ENCODE peak calls at places on chromosomes 1 and 21, in ten cellular contexts. F is colonic mucosa, Y is fibroblast of lung, H is endothelial cell, A is B cell, T is K562, V is fibroblast of the aortic adventitia, N is mucosa of descending colon, L is HFFc6, B is choroid plexus epithelial cell. J is an unnamed sample.

GRCh38 chr1:51044199-51044598 is 57.8 kb upstream of the C1orf185 start:
- DNase-seq in F (no peak), Y (no peak), H (no peak), A (no peak), T (no peak), V (no peak), N (no peak), L (no peak), B (no peak), J (no peak)

GRCh38 chr1:198623920-198624647 is 14.8 kb upstream of the PTPRC start:
- DNase-seq in F (no peak), Y (peak), H (no peak), A (no peak), T (no peak), V (peak), N (no peak), L (peak), B (peak), J (no peak)

GRCh38 chr21:37717534-37717933 is 198.7 kb downstream of the KCNJ6 start:
- DNase-seq in F (no peak), Y (no peak), H (no peak), A (no peak), T (peak), V (no peak), N (no peak), L (no peak), B (no peak), J (no peak)

GRCh38 chr1:84585803-84586202 is 11.6 kb upstream of the CTBS start:
- DNase-seq in F (no peak), Y (no peak), H (no peak), A (no peak), T (no peak), V (no peak), N (no peak), L (no peak), B (no peak), J (no peak)

GRCh38 chr21:15210235-15210678 is 145.5 kb upstream of the NRIP1 start:
- DNase-seq in F (no peak), Y (no peak), H (no peak), A (no peak), T (peak), V (peak), N (no peak), L (no peak), B (peak), J (no peak)

GRCh38 chr1:91827094-91828006 is 58.6 kb downstream of the TGFBR3 start:
- DNase-seq in F (peak), Y (no peak), H (no peak), A (no peak), T (no peak), V (no peak), N (peak), L (no peak), B (no peak), J (no peak)

GRCh38 chr21:32592929-32593502 is 7.7 kb upstream of the TCP10L start:
- DNase-seq in F (no peak), Y (no peak), H (no peak), A (no peak), T (no peak), V (no peak), N (no peak), L (no peak), B (no peak), J (no peak)

GRCh38 chr21:45326169-45326833 is 38.6 kb upstream of the POFUT2 start:
- DNase-seq in F (no peak), Y (no peak), H (no peak), A (no peak), T (no peak), V (no peak), N (no peak), L (peak), B (no peak), J (no peak)

GRCh38 chr1:21499283-21499945 is 9.8 kb upstream of the ALPL start:
- DNase-seq in F (no peak), Y (peak), H (no peak), A (no peak), T (no peak), V (peak), N (no peak), L (no peak), B (peak), J (no peak)

GRCh38 chr1:57492846-57493245 is 69.0 kb upstream of the DAB1 start:
- DNase-seq in F (no peak), Y (no peak), H (no peak), A (no peak), T (no peak), V (no peak), N (no peak), L (no peak), B (no peak), J (no peak)

GRCh38 chr1:59549903-59550302 is 253.0 kb downstream of the FGGY start:
- DNase-seq in F (no peak), Y (no peak), H (no peak), A (no peak), T (no peak), V (peak), N (no peak), L (peak), B (peak), J (no peak)

GRCh38 chr1:77976433-77977076 is 2.3 kb downstream of the FUBP1 start:
- DNase-seq in F (no peak), Y (no peak), H (no peak), A (no peak), T (peak), V (no peak), N (no peak), L (no peak), B (no peak), J (no peak)

GRCh38 chr1:182069028-182069466 is 7.5 kb upstream of the ZNF648 start:
- DNase-seq in F (peak), Y (no peak), H (peak), A (no peak), T (peak), V (peak), N (peak), L (peak), B (peak), J (peak)

GRCh38 chr1:17946434-17946833 is 161.2 kb upstream of the IGSF21 start:
- DNase-seq in F (no peak), Y (no peak), H (no peak), A (no peak), T (no peak), V (no peak), N (no peak), L (no peak), B (no peak), J (no peak)

GRCh38 chr1:27960762-27961645 is 1.2 kb downstream of the XKR8 start:
- DNase-seq in F (no peak), Y (no peak), H (no peak), A (no peak), T (no peak), V (no peak), N (no peak), L (peak), B (peak), J (no peak)

GRCh38 chr1:119711804-119712341 is at the start of gene PHGDH:
- DNase-seq in F (peak), Y (peak), H (peak), A (peak), T (peak), V (peak), N (peak), L (peak), B (peak), J (peak)

GRCh38 chr1:7358346-7358745 is 412.8 kb upstream of the VAMP3 start:
- DNase-seq in F (no peak), Y (no peak), H (no peak), A (no peak), T (no peak), V (no peak), N (no peak), L (no peak), B (no peak), J (no peak)

GRCh38 chr1:27122652-27123051 is 32.3 kb downstream of the SLC9A1 start:
- DNase-seq in F (peak), Y (peak), H (no peak), A (no peak), T (peak), V (peak), N (peak), L (peak), B (peak), J (no peak)

GRCh38 chr1:175904808-175905207 is 161.4 kb upstream of the TNR start:
- DNase-seq in F (no peak), Y (no peak), H (no peak), A (no peak), T (no peak), V (no peak), N (no peak), L (no peak), B (no peak), J (no peak)

GRCh38 chr1:30232288-30232899 is 491.0 kb downstream of the MATN1 start:
- DNase-seq in F (peak), Y (no peak), H (peak), A (no peak), T (peak), V (no peak), N (no peak), L (no peak), B (no peak), J (peak)

GRCh38 chr1:160837558-160838205 is 25.0 kb downstream of the CD244 start:
- DNase-seq in F (no peak), Y (peak), H (no peak), A (peak), T (peak), V (no peak), N (peak), L (peak), B (no peak), J (peak)

GRCh38 chr1:115114308-115114707 is 25.0 kb upstream of the TSPAN2 start:
- DNase-seq in F (no peak), Y (peak), H (no peak), A (no peak), T (no peak), V (peak), N (no peak), L (no peak), B (peak), J (no peak)

GRCh38 chr1:202107321-202107761 is 15.4 kb upstream of the GPR37L1 start:
- DNase-seq in F (peak), Y (no peak), H (no peak), A (no peak), T (no peak), V (no peak), N (peak), L (no peak), B (no peak), J (no peak)

GRCh38 chr1:167533851-167534300 is 15.5 kb upstream of the CD247 start:
- DNase-seq in F (peak), Y (peak), H (peak), A (peak), T (peak), V (peak), N (no peak), L (peak), B (peak), J (peak)

GRCh38 chr1:212635141-212635601 is 26.6 kb downstream of the ATF3 start:
- DNase-seq in F (no peak), Y (peak), H (no peak), A (peak), T (no peak), V (peak), N (no peak), L (no peak), B (peak), J (peak)

GRCh38 chr1:169892176-169892818 is 1.4 kb downstream of the SCYL3 start:
- DNase-seq in F (no peak), Y (no peak), H (no peak), A (no peak), T (no peak), V (no peak), N (no peak), L (no peak), B (no peak), J (no peak)

GRCh38 chr1:11515403-11516300 is 36.7 kb downstream of the DISP3 start:
- DNase-seq in F (no peak), Y (no peak), H (no peak), A (no peak), T (no peak), V (no peak), N (no peak), L (no peak), B (no peak), J (no peak)

GRCh38 chr1:195717651-195718050 is 890.6 kb downstream of the KCNT2 start:
- DNase-seq in F (no peak), Y (peak), H (no peak), A (no peak), T (no peak), V (peak), N (no peak), L (peak), B (peak), J (no peak)

GRCh38 chr1:31751822-31752241 is 12.3 kb downstream of the ADGRB2 start:
- DNase-seq in F (no peak), Y (no peak), H (no peak), A (no peak), T (no peak), V (no peak), N (no peak), L (no peak), B (no peak), J (no peak)

GRCh38 chr1:223207293-223208066 is 64.4 kb upstream of the TLR5 start:
- DNase-seq in F (no peak), Y (peak), H (no peak), A (no peak), T (no peak), V (no peak), N (no peak), L (no peak), B (peak), J (no peak)

GRCh38 chr1:14769486-14770274 is 171.2 kb downstream of the KAZN start:
- DNase-seq in F (no peak), Y (no peak), H (no peak), A (no peak), T (no peak), V (no peak), N (no peak), L (no peak), B (no peak), J (no peak)

GRCh38 chr1:230936475-230936874 is 42.2 kb downstream of the TTC13 start:
- DNase-seq in F (no peak), Y (no peak), H (no peak), A (no peak), T (no peak), V (no peak), N (no peak), L (no peak), B (no peak), J (no peak)

GRCh38 chr1:246775531-246776385 is 51.5 kb downstream of the SCCPDH start:
- DNase-seq in F (no peak), Y (no peak), H (no peak), A (no peak), T (no peak), V (no peak), N (no peak), L (no peak), B (no peak), J (no peak)
- TF ChIP-seq CTCF in F (no peak), Y (no peak), H (no peak), A (no peak), T (no peak), V (no peak), N (no peak), L (no peak), B (no peak), J (no peak)

GRCh38 chr1:87598429-87598828 is 269.7 kb downstream of the LMO4 start:
- DNase-seq in F (no peak), Y (no peak), H (peak), A (no peak), T (peak), V (no peak), N (no peak), L (no peak), B (peak), J (no peak)
- TF ChIP-seq CTCF in F (no peak), Y (no peak), H (no peak), A (no peak), T (peak), V (no peak), N (no peak), L (no peak), B (peak), J (no peak)

GRCh38 chr1:8858888-8859706 is 19.4 kb downstream of the ENO1 start:
- DNase-seq in F (peak), Y (peak), H (peak), A (peak), T (peak), V (peak), N (no peak), L (peak), B (peak), J (peak)
- TF ChIP-seq CTCF in F (peak), Y (peak), H (peak), A (peak), T (peak), V (peak), N (no peak), L (peak), B (peak), J (peak)

GRCh38 chr1:2311184-2312032 is 79.9 kb downstream of the MORN1 start:
- DNase-seq in F (peak), Y (peak), H (peak), A (peak), T (peak), V (peak), N (no peak), L (peak), B (peak), J (peak)
- TF ChIP-seq CTCF in F (peak), Y (peak), H (peak), A (peak), T (peak), V (peak), N (no peak), L (peak), B (peak), J (no peak)

DNA sequence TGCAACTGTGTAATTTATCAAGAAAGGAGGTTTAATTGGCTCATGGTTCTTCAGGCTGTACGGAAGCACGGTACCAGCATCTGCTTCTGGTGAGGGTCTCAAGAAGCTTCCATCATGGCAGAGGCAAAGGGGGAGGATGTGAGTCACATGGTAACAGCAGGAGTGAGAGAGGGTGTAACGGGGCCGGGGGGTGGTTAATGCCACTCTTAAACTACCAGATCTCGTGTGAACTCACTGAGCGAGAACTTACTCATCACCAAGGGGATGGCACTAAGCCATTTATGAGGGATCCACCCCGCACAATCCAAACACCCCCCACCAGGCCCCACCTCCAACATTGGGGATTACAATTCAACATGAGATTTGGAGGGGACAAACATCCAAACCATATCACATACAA is 21.0 kb upstream of the IFFO2 start:
- DNase-seq in F (no peak), Y (no peak), H (no peak), A (no peak), T (no peak), V (no peak), N (no peak), L (no peak), B (no peak), J (no peak)
- TF ChIP-seq CTCF in F (no peak), Y (no peak), H (no peak), A (no peak), T (no peak), V (no peak), N (no peak), L (no peak), B (no peak), J (no peak)

GRCh38 chr21:43211085-43212071 is 42.6 kb downstream of the CRYAA start:
- DNase-seq in F (peak), Y (peak), H (no peak), A (no peak), T (no peak), V (peak), N (peak), L (no peak), B (no peak), J (no peak)
- TF ChIP-seq CTCF in F (peak), Y (no peak), H (no peak), A (no peak), T (no peak), V (peak), N (no peak), L (peak), B (peak), J (no peak)

GRCh38 chr21:44013380-44014088 is 1.4 kb downstream of the TRAPPC10 start:
- DNase-seq in F (peak), Y (no peak), H (peak), A (peak), T (peak), V (peak), N (no peak), L (no peak), B (peak), J (peak)
- TF ChIP-seq CTCF in F (no peak), Y (no peak), H (no peak), A (no peak), T (peak), V (no peak), N (no peak), L (no peak), B (peak), J (peak)

GRCh38 chr1:97919568-97920261 is 1.1 kb downstream of the DPYD start:
- DNase-seq in F (no peak), Y (peak), H (no peak), A (no peak), T (no peak), V (peak), N (no peak), L (no peak), B (peak), J (peak)
- TF ChIP-seq CTCF in F (no peak), Y (no peak), H (no peak), A (no peak), T (no peak), V (no peak), N (no peak), L (no peak), B (no peak), J (no peak)

GRCh38 chr1:23693599-23693998 is 2.0 kb downstream of the RPL11 start:
- DNase-seq in F (no peak), Y (no peak), H (no peak), A (no peak), T (no peak), V (no peak), N (no peak), L (no peak), B (no peak), J (no peak)

GRCh38 chr1:23696335-23696989 is 4.9 kb downstream of the RPL11 start:
- DNase-seq in F (peak), Y (no peak), H (no peak), A (no peak), T (no peak), V (peak), N (no peak), L (no peak), B (peak), J (no peak)

GRCh38 chr1:23692308-23692871 is 784 bp downstream of the RPL11 start:
- DNase-seq in F (no peak), Y (no peak), H (no peak), A (no peak), T (peak), V (no peak), N (no peak), L (no peak), B (peak), J (no peak)

GRCh38 chr1:23695667-23696066 is 4.1 kb downstream of the RPL11 start:
- DNase-seq in F (no peak), Y (no peak), H (no peak), A (no peak), T (no peak), V (no peak), N (no peak), L (no peak), B (no peak), J (no peak)

DNA sequence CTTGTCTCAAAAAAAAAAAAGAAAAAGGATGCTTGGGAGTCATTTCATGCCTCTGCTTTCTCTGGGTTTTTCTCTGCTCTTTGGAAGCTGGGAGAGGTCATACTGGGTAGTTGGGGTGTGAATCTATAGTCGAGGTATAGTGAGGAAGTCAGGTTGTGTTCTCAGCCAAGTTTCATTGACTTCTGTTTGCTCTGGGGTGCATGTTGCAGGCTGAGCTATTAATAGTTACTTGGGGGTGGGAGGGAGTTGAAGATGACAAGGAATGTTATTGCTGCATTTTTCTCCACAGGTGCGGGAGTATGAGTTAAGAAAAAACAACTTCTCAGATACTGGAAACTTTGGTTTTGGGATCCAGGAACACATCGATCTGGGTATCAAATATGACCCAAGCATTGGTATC is 2.8 kb downstream of the RPL11 start:
- DNase-seq in F (no peak), Y (no peak), H (no peak), A (no peak), T (no peak), V (no peak), N (no peak), L (no peak), B (no peak), J (no peak)
- TF ChIP-seq CTCF in F (no peak), Y (no peak), H (no peak), A (no peak), T (no peak), V (no peak), N (no peak), L (no peak), B (no peak), J (no peak)

GRCh38 chr1:18949689-18950414 is 6.6 kb downstream of the IFFO2 start:
- DNase-seq in F (no peak), Y (peak), H (peak), A (peak), T (peak), V (peak), N (no peak), L (peak), B (peak), J (peak)
- TF ChIP-seq CTCF in F (no peak), Y (peak), H (no peak), A (no peak), T (peak), V (peak), N (no peak), L (peak), B (peak), J (peak)

J was measured in GM10248.